ENCODE peak calls at places on chromosomes 16 and 17, in six cellular contexts. One of them, this sample, is unnamed.

GRCh38 chr16:70512456-70512855 is 10.9 kb downstream of the COG4 start:
- DNase-seq in CD4-positive, CD25-positive, alpha-beta regulatory T cell: no peak
- DNase-seq in activated CD4-positive, CD25-positive, alpha-beta regulatory T cell: no peak
- DNase-seq in WTC11: no peak
- DNase-seq in effector CD4-positive, alpha-beta T cell: no peak
- DNase-seq in hepatic stellate cell: no peak
- DNase-seq in this sample: no peak

GRCh38 chr17:78798695-78799559 is 16.9 kb upstream of the CYTH1 start:
- DNase-seq in CD4-positive, CD25-positive, alpha-beta regulatory T cell: peak
- DNase-seq in activated CD4-positive, CD25-positive, alpha-beta regulatory T cell: no peak
- DNase-seq in WTC11: no peak
- DNase-seq in effector CD4-positive, alpha-beta T cell: no peak
- DNase-seq in hepatic stellate cell: no peak
- DNase-seq in this sample: no peak

GRCh38 chr16:77531741-77532140 is 96.9 kb upstream of the ADAMTS18 start:
- DNase-seq in CD4-positive, CD25-positive, alpha-beta regulatory T cell: no peak
- DNase-seq in activated CD4-positive, CD25-positive, alpha-beta regulatory T cell: no peak
- DNase-seq in WTC11: no peak
- DNase-seq in effector CD4-positive, alpha-beta T cell: no peak
- DNase-seq in hepatic stellate cell: no peak
- DNase-seq in this sample: no peak

GRCh38 chr17:72715906-72716572 is 376.4 kb downstream of the SLC39A11 start:
- DNase-seq in CD4-positive, CD25-positive, alpha-beta regulatory T cell: no peak
- DNase-seq in activated CD4-positive, CD25-positive, alpha-beta regulatory T cell: no peak
- DNase-seq in WTC11: no peak
- DNase-seq in effector CD4-positive, alpha-beta T cell: no peak
- DNase-seq in hepatic stellate cell: peak
- DNase-seq in this sample: peak

GRCh38 chr16:69311533-69312388 is 611 bp downstream of the VPS4A start:
- DNase-seq in CD4-positive, CD25-positive, alpha-beta regulatory T cell: peak
- DNase-seq in activated CD4-positive, CD25-positive, alpha-beta regulatory T cell: no peak
- DNase-seq in WTC11: peak
- DNase-seq in effector CD4-positive, alpha-beta T cell: peak
- DNase-seq in hepatic stellate cell: peak
- DNase-seq in this sample: no peak

GRCh38 chr16:24255446-24256352 is at the start of gene CACNG3:
- DNase-seq in CD4-positive, CD25-positive, alpha-beta regulatory T cell: peak
- DNase-seq in activated CD4-positive, CD25-positive, alpha-beta regulatory T cell: peak
- DNase-seq in WTC11: peak
- DNase-seq in effector CD4-positive, alpha-beta T cell: peak
- DNase-seq in hepatic stellate cell: no peak
- DNase-seq in this sample: peak

GRCh38 chr17:5667871-5668270 is 83.6 kb upstream of the NLRP1 start:
- DNase-seq in CD4-positive, CD25-positive, alpha-beta regulatory T cell: no peak
- DNase-seq in activated CD4-positive, CD25-positive, alpha-beta regulatory T cell: no peak
- DNase-seq in WTC11: peak
- DNase-seq in effector CD4-positive, alpha-beta T cell: no peak
- DNase-seq in hepatic stellate cell: no peak
- DNase-seq in this sample: no peak

GRCh38 chr16:17476414-17477259 is 5.9 kb upstream of the XYLT1 start:
- DNase-seq in CD4-positive, CD25-positive, alpha-beta regulatory T cell: peak
- DNase-seq in activated CD4-positive, CD25-positive, alpha-beta regulatory T cell: no peak
- DNase-seq in WTC11: peak
- DNase-seq in effector CD4-positive, alpha-beta T cell: no peak
- DNase-seq in hepatic stellate cell: peak
- DNase-seq in this sample: no peak

GRCh38 chr16:80824623-80825364 is 20.4 kb upstream of the CDYL2 start:
- DNase-seq in CD4-positive, CD25-positive, alpha-beta regulatory T cell: peak
- DNase-seq in activated CD4-positive, CD25-positive, alpha-beta regulatory T cell: no peak
- DNase-seq in WTC11: peak
- DNase-seq in effector CD4-positive, alpha-beta T cell: no peak
- DNase-seq in hepatic stellate cell: peak
- DNase-seq in this sample: no peak